ENCODE peak calls at places on chromosomes 16 and 17, in seven cellular contexts. X is EH; A is lung microvascular endothelial cell; R is AG08396; L is PC-3; K is activated gamma-delta T cell treated with anti-CD3 and anti-CD28 coated beads, Interleukin-2, amount 50 U/mL, for 16 hours; G is HCEC 1CT. S is an unnamed sample.

GRCh38 chr16:85386467-85387170 is 226.5 kb upstream of the GSE1 start:
- DNase-seq in K (no peak), X (no peak), L (no peak), R (no peak), A (no peak), G (no peak), S (no peak)

GRCh38 chr16:6689643-6690042 is 643.0 kb upstream of the RBFOX1 start:
- DNase-seq in R (no peak), K (no peak), L (no peak), X (no peak), A (no peak), G (no peak), S (no peak)

GRCh38 chr16:82432261-82432660 is 194.5 kb upstream of the CDH13 start:
- DNase-seq in K (no peak), R (no peak), X (peak; percentile 13), L (no peak), G (peak; percentile 23), A (no peak), S (no peak)

GRCh38 chr17:31048780-31049179 is 46.0 kb upstream of the NF1 start:
- DNase-seq in X (no peak), K (no peak), L (no peak), A (no peak), R (no peak), G (no peak), S (no peak)

GRCh38 chr17:68305132-68305531 is 13.8 kb downstream of the ARSG start:
- DNase-seq in K (no peak), G (peak; percentile 35), A (peak; percentile 19), L (peak; percentile 28), X (no peak), R (no peak), S (no peak)

GRCh38 chr17:41492351-41492750 is 2.6 kb upstream of the KRT36 start:
- DNase-seq in G (peak; percentile 71), A (peak; percentile 79), L (no peak), K (no peak), X (peak; percentile 56), R (no peak), S (no peak)

GRCh38 chr16:4852221-4852872 is 5.1 kb downstream of the UBN1 start:
- DNase-seq in L (peak; percentile 56), A (peak; percentile 64), X (peak; percentile 38), R (peak; percentile 51), G (peak; percentile 50), K (no peak), S (no peak)

GRCh38 chr16:9112166-9112843 is 20.9 kb downstream of the HAPSTR1 start:
- DNase-seq in L (no peak), X (no peak), G (no peak), K (no peak), R (no peak), A (no peak), S (no peak)

GRCh38 chr17:60602385-60602742 is 2.4 kb downstream of the PPM1D start:
- DNase-seq in A (peak; percentile 36), X (peak; percentile 43), R (no peak), G (peak; percentile 18), K (no peak), L (peak; percentile 12), S (no peak)

GRCh38 chr17:57785032-57785431 is 39.9 kb upstream of the CCDC182 start:
- DNase-seq in X (no peak), K (no peak), R (no peak), G (no peak), L (no peak), A (no peak), S (no peak)

GRCh38 chr16:79013004-79013403 is 587.5 kb downstream of the MAF start:
- DNase-seq in L (no peak), A (no peak), X (no peak), G (no peak), K (no peak), R (no peak), S (no peak)

GRCh38 chr16:55809386-55809785 is 23.5 kb downstream of the CES1 start:
- DNase-seq in R (no peak), G (no peak), K (no peak), A (no peak), X (no peak), L (no peak), S (no peak)

GRCh38 chr17:72691601-72692000 is 400.9 kb downstream of the SLC39A11 start:
- DNase-seq in K (no peak), G (peak; percentile 90), L (peak; percentile 94), R (peak; percentile 51), X (peak; percentile 96), A (no peak), S (peak; percentile 13)

GRCh38 chr16:29757950-29758466 is 12.2 kb upstream of the C16orf54 start:
- DNase-seq in A (no peak), K (no peak), G (no peak), L (no peak), X (peak; percentile 46), R (peak; percentile 29), S (no peak)

GRCh38 chr17:38327936-38328335 is 15.8 kb downstream of the GPR179 start:
- DNase-seq in A (no peak), K (no peak), L (no peak), X (peak; percentile 22), R (no peak), G (no peak), S (no peak)

GRCh38 chr17:79338589-79338988 is 264.0 kb downstream of the ENGASE start:
- DNase-seq in A (no peak), K (no peak), L (peak; percentile 44), R (peak; percentile 52), G (peak; percentile 35), X (peak; percentile 40), S (no peak)